ENCODE peak calls at places on chromosomes 12 and 14, in nine cellular contexts. O, V, F, Y, Q, E, G, U and N are unnamed samples.

GRCh38 chr12:20711846-20712245 is 16.7 kb downstream of the SLCO1C1 start:
- DNase-seq in G (no peak), U (no peak), V (no peak), F (no peak), Q (no peak), E (no peak), O (no peak), Y (no peak), N (no peak)

GRCh38 chr14:99755629-99756603 is 37.3 kb upstream of the EML1 start:
- DNase-seq in Y (no peak), G (no peak), Q (peak), O (no peak), V (no peak), E (peak), U (peak), F (no peak), N (no peak)

GRCh38 chr12:131121705-131122405 is 168.1 kb downstream of the ADGRD1 start:
- DNase-seq in F (no peak), U (no peak), O (no peak), G (no peak), V (no peak), E (no peak), Y (no peak), Q (no peak), N (no peak)

GRCh38 chr12:25264862-25265261 is 14.1 kb upstream of the KRAS start:
- DNase-seq in G (no peak), Y (no peak), F (no peak), Q (no peak), U (no peak), O (no peak), E (no peak), V (no peak), N (no peak)

GRCh38 chr12:122996188-122996601 is 15.7 kb downstream of the ARL6IP4 start:
- DNase-seq in F (no peak), Q (no peak), G (no peak), E (no peak), O (no peak), U (no peak), Y (no peak), V (no peak), N (no peak)

GRCh38 chr12:68225576-68226476 is at the start of gene IL26:
- DNase-seq in O (no peak), V (no peak), Y (no peak), F (no peak), G (no peak), Q (no peak), U (no peak), E (no peak), N (no peak)

GRCh38 chr14:77301103-77301502 is 19.6 kb downstream of the POMT2 start:
- DNase-seq in V (peak), U (peak), G (no peak), Y (peak), F (peak), E (peak), O (peak), Q (peak), N (peak)

GRCh38 chr12:121536058-121536928 is 44.5 kb downstream of the KDM2B start:
- DNase-seq in G (peak), F (peak), E (peak), Y (peak), U (peak), O (peak), Q (peak), V (peak), N (peak)

GRCh38 chr14:48253020-48253419 is 577.6 kb upstream of the MDGA2 start:
- DNase-seq in F (no peak), U (no peak), Y (no peak), O (no peak), V (no peak), E (no peak), G (no peak), Q (no peak), N (no peak)

GRCh38 chr12:96500686-96501085 is 11.3 kb downstream of the CFAP54 start:
- DNase-seq in F (no peak), G (no peak), O (no peak), Y (no peak), V (no peak), U (peak), E (no peak), Q (no peak), N (no peak)

GRCh38 chr14:72598328-72598727 is 295.6 kb downstream of the DPF3 start:
- DNase-seq in G (no peak), F (no peak), E (no peak), Q (no peak), V (no peak), U (no peak), O (no peak), Y (no peak), N (no peak)

GRCh38 chr14:70822706-70823185 is 13.4 kb upstream of the MAP3K9 start:
- DNase-seq in E (no peak), V (peak), Q (no peak), U (no peak), G (no peak), F (no peak), O (peak), Y (peak), N (peak)

GRCh38 chr12:111274820-111275219 is 94.1 kb downstream of the PHETA1 start:
- DNase-seq in V (no peak), O (no peak), U (no peak), Q (no peak), F (no peak), Y (no peak), G (no peak), E (no peak), N (peak)

GRCh38 chr12:122894173-122895121 is 1.5 kb downstream of the VPS37B start:
- DNase-seq in O (peak), U (no peak), V (no peak), G (no peak), Q (no peak), F (no peak), Y (no peak), E (no peak), N (no peak)

GRCh38 chr12:126093911-126094310 is 1028.7 kb downstream of the AACS start:
- DNase-seq in V (peak), U (peak), F (no peak), Y (peak), E (no peak), O (no peak), Q (no peak), G (no peak), N (no peak)

GRCh38 chr14:105375635-105376057 is 22.7 kb upstream of the TEX22 start:
- DNase-seq in F (no peak), O (no peak), E (no peak), U (no peak), Y (no peak), V (no peak), G (no peak), Q (no peak), N (no peak)

GRCh38 chr12:69443916-69444315 is 26.3 kb upstream of the FRS2 start:
- DNase-seq in G (no peak), O (no peak), F (no peak), U (no peak), E (no peak), V (no peak), Q (no peak), Y (no peak), N (no peak)

GRCh38 chr12:96195845-96196451 is 1.8 kb downstream of the ELK3 start:
- DNase-seq in O (no peak), G (peak), Y (peak), E (no peak), Q (no peak), V (peak), U (no peak), F (no peak), N (no peak)

GRCh38 chr12:16171348-16171747 is 106.1 kb downstream of the SLC15A5 start:
- DNase-seq in O (no peak), F (no peak), Y (no peak), G (no peak), V (no peak), Q (no peak), U (no peak), E (no peak), N (no peak)

GRCh38 chr12:53966070-53966384 is 6.9 kb upstream of the HOXC11 start:
- DNase-seq in F (no peak), Q (no peak), E (no peak), O (no peak), G (no peak), U (no peak), Y (no peak), V (no peak), N (no peak)

GRCh38 chr12:122958198-122958888 is 7.9 kb downstream of the ABCB9 start:
- DNase-seq in E (no peak), U (no peak), V (no peak), O (no peak), Q (no peak), G (no peak), F (no peak), Y (no peak), N (no peak)

GRCh38 chr12:127293507-127294310 is 973.3 kb upstream of the TMEM132C start:
- DNase-seq in U (peak), Q (no peak), G (no peak), Y (peak), E (peak), F (no peak), V (peak), O (peak), N (peak)

GRCh38 chr12:117853600-117853999 is 115.2 kb downstream of the KSR2 start:
- DNase-seq in E (no peak), U (no peak), Y (no peak), O (no peak), G (no peak), F (no peak), Q (no peak), V (no peak), N (no peak)

GRCh38 chr14:31071151-31071550 is 45.0 kb upstream of the STRN3 start:
- DNase-seq in O (no peak), Y (no peak), G (no peak), F (no peak), E (no peak), Q (no peak), U (no peak), V (no peak), N (no peak)

GRCh38 chr12:47397664-47398281 is 308.1 kb downstream of the RPAP3 start:
- DNase-seq in V (no peak), U (no peak), O (peak), Q (no peak), E (peak), G (no peak), F (no peak), Y (no peak), N (no peak)

GRCh38 chr12:119929974-119930373 is 52.9 kb upstream of the CIT start:
- DNase-seq in Y (no peak), E (no peak), F (no peak), V (no peak), U (no peak), Q (no peak), O (no peak), G (no peak), N (no peak)

GRCh38 chr14:64899958-64900357 is 14.3 kb upstream of the CHURC1 start:
- DNase-seq in U (no peak), Q (no peak), G (no peak), E (no peak), V (no peak), O (no peak), Y (no peak), F (no peak), N (no peak)

GRCh38 chr14:67428501-67429031 is 16.6 kb upstream of the PLEK2 start:
- DNase-seq in E (peak), F (no peak), V (peak), Y (no peak), O (no peak), G (no peak), U (no peak), Q (peak), N (no peak)

GRCh38 chr14:69574266-69574953 is at the start of gene CCDC177:
- DNase-seq in F (peak), U (no peak), O (peak), Q (no peak), Y (peak), G (peak), E (no peak), V (peak), N (peak)